ENCODE peak calls at places on chromosome 11, in five cellular contexts. W is astrocyte of the cerebellum, G is heart right ventricle, C is AG10803, S is H9. H is an unnamed sample.

GRCh38 chr11:10725114-10725906 is 25.7 kb upstream of the CTR9 start:
- DNase-seq in G (no peak), W (peak; percentile 90), S (no peak), C (peak; percentile 86), H (no peak)

GRCh38 chr11:61842421-61842820 is 14.3 kb downstream of the FADS2 start:
- DNase-seq in S (no peak), G (no peak), C (no peak), W (no peak), H (no peak)

GRCh38 chr11:71144736-71145135 is 107.6 kb downstream of the SHANK2 start:
- DNase-seq in G (no peak), S (no peak), C (no peak), W (no peak), H (no peak)

GRCh38 chr11:64355078-64355940 is 3.7 kb upstream of the RPS6KA4 start:
- DNase-seq in C (peak; percentile 71), W (peak; percentile 32), G (peak; percentile 76), S (peak; percentile 90), H (peak; percentile 69)

GRCh38 chr11:11789735-11790369 is 51.9 kb upstream of the USP47 start:
- DNase-seq in G (no peak), S (no peak), C (peak; percentile 18), W (no peak), H (peak; percentile 20)

GRCh38 chr11:100908746-100909145 is 220.9 kb downstream of the PGR start:
- DNase-seq in W (peak; percentile 64), S (no peak), C (peak; percentile 75), G (no peak), H (no peak)

GRCh38 chr11:129625930-129626329 is 189.7 kb upstream of the TMEM45B start:
- DNase-seq in C (no peak), G (no peak), S (no peak), W (no peak), H (no peak)

GRCh38 chr11:100576044-100577021 is 110.8 kb upstream of the ARHGAP42 start:
- DNase-seq in W (peak; percentile 50), S (no peak), G (peak; percentile 22), C (peak; percentile 63), H (peak; percentile 25)

GRCh38 chr11:35166369-35167360 is 27.7 kb downstream of the CD44 start:
- DNase-seq in C (peak; percentile 94), G (no peak), W (peak; percentile 67), S (no peak), H (no peak)

GRCh38 chr11:76669901-76670474 is 559 bp downstream of the LRRC32 start:
- DNase-seq in C (peak; percentile 85), S (no peak), W (peak; percentile 42), G (peak; percentile 51), H (peak; percentile 65)

GRCh38 chr11:99535819-99536218 is 515.1 kb downstream of the CNTN5 start:
- DNase-seq in W (no peak), S (no peak), G (no peak), C (no peak), H (no peak)

GRCh38 chr11:47324520-47324919 is 28.0 kb downstream of the MYBPC3 start:
- DNase-seq in G (no peak), S (no peak), C (no peak), W (no peak), H (no peak)

DNA sequence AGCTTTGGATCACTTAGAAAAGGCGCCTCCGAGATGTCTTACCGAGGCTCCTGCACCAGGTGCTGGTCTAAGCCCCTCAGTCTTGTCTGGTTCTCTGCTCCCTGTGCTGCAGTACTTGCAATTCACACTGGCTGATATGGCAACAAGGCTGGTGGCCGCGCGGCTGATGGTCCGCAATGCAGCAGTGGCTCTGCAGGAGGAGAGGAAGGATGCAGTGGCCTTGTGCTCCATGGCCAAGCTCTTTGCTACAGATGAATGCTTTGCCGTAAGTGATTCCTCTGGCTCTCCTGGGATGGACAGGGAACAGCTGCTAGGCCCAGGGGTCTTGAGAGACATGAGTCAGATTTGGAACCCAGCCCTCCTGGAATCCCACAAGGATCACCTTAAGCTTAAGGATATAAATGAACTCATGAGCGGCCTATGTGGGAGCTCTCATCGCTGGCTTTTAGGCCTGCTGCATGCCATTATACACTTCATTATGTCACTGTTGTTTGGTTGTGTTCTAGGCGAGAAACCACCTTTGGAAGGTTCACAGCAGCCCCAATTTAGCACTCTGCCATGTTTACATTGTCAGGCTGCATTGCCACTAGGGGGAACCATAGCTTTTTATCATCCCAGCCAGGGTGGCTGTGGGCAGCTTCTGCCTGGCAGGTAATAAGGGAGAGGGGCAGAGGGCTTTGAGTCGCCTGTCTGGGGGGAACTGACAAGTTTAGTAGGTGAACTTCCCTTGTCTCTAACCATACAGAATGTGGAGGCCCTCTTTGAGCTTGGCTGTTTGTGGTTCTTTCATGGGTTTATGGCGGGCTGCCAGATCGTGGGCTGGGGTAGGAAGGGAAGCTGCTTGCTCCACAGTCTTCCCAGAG is 8.5 kb downstream of the ACAD8 start:
- DNase-seq in S (peak; percentile 69), W (peak; percentile 38), G (no peak), C (peak; percentile 16), H (peak; percentile 35)
- TF ChIP-seq CTCF in S (peak; percentile 81), W (peak; percentile 64), G (peak; percentile 27), C (peak; percentile 60), H (peak; percentile 50)

GRCh38 chr11:124837491-124837856 is 27.8 kb upstream of the ROBO3 start:
- DNase-seq in C (peak; percentile 89), W (peak; percentile 76), S (peak; percentile 46), G (peak; percentile 20), H (no peak)
- TF ChIP-seq CTCF in C (peak; percentile 73), W (peak; percentile 77), S (no peak), G (no peak), H (no peak)

DNA sequence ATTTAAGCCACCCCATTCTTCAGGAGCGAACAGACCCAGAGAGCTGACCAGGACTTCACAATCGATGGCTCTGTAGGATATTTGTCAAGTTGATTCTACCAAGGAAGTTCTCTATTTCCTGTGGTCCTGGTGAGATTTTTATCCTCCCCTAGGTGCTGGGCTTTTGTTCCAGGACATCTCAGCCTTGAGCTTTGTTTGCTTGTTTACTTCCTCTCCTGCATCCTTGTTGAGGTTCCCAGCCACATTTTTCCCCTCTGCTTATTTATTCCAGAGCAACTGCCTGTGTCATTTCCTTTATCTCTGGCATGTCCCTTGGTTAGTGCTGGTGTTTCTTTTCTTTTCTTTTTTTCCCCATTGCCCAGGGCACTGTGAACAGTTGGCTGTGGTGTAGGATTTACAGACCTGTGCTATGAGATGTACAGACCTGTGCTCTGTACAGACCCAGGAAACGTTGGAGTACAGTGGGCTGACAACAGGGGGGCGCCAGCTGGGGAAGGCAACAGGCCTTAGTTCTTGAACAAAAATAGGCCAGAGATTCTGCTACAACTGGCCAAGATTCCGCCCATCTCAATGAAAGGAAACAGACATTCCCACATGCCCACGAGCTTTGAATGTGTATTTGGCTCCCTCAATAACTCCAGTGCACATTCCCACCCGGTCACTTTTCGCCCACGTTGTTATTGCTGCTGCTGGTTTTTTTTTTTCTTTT is 235.9 kb upstream of the DDI1 start:
- DNase-seq in G (peak; percentile 56), S (peak; percentile 35), C (peak; percentile 22), W (no peak), H (no peak)
- TF ChIP-seq CTCF in G (no peak), S (peak; percentile 21), C (no peak), W (no peak), H (no peak)

DNA sequence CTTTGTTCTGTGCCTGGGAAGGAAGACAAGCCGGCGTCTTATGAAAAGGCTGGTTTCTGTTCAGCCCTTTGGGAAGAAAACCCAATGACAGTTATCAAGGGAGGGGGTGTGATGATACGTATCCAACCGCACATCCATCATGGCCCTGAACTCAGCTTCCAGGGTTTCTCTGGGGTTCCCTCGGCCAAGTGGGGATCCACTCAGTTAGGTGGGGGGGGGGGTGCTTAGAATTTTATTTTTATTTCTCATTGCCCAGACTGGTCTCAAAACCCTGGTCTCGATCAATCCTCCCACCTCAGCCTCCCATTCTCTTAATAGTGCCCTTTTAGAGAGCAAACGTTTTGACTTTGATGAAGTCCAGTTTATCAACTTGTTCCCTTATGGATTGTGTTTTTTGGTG is 25.7 kb downstream of the KCNQ1 start:
- DNase-seq in C (no peak), S (no peak), G (no peak), W (no peak), H (no peak)
- TF ChIP-seq CTCF in C (no peak), S (no peak), G (no peak), W (no peak), H (no peak)

GRCh38 chr11:34158661-34159060 is 53.2 kb downstream of the NAT10 start:
- DNase-seq in C (no peak), W (no peak), G (no peak), S (no peak), H (no peak)

GRCh38 chr11:34155057-34155758 is 49.8 kb downstream of the NAT10 start:
- DNase-seq in S (no peak), C (no peak), G (no peak), W (no peak), H (no peak)

GRCh38 chr11:34154059-34154875 is 48.8 kb downstream of the NAT10 start:
- DNase-seq in W (no peak), G (no peak), C (no peak), S (no peak), H (no peak)

GRCh38 chr11:34157163-34157562 is 51.7 kb downstream of the NAT10 start:
- DNase-seq in G (peak; percentile 49), C (no peak), S (no peak), W (no peak), H (no peak)

GRCh38 chr11:34155759-34156062 is 50.3 kb downstream of the NAT10 start:
- DNase-seq in W (no peak), S (no peak), G (no peak), C (no peak), H (no peak)
- TF ChIP-seq CTCF in W (no peak), S (no peak), G (no peak), C (no peak), H (no peak)

GRCh38 chr11:66728760-66729385 is at the start of gene SPTBN2:
- DNase-seq in C (no peak), G (no peak), S (peak; percentile 61), W (no peak), H (peak; percentile 50)

GRCh38 chr11:66729447-66729846 is 431 bp upstream of the SPTBN2 start:
- DNase-seq in S (no peak), W (no peak), G (no peak), C (no peak), H (no peak)

GRCh38 chr11:66739983-66740382 is 11.0 kb upstream of the SPTBN2 start:
- DNase-seq in S (no peak), C (peak; percentile 12), W (no peak), G (no peak), H (no peak)

DNA sequence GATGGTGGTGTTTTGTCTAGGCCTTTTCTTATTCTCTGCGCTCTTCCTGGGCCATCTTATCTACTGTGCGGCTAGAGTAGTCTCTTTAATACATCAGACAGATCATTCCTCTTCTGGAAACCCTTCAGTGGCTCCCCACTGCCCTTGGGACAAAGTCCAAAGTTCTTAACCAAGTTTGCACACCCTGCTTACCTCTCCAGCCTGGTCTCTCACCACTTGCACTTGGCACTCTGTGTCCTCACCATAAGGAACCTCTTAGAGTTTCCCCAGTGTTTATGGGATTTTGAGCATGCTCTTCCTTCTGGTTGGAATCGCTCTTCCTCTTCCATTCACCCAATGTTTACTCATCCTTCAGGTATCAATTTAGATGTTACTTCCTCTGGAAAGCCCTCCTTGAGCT is 5.2 kb upstream of the SPTBN2 start:
- DNase-seq in W (no peak), S (no peak), G (no peak), C (no peak), H (no peak)
- TF ChIP-seq CTCF in W (no peak), S (no peak), G (no peak), C (no peak), H (no peak)

GRCh38 chr11:66638177-66639065 is at the start of gene RBM4:
- DNase-seq in G (peak; percentile 100), W (peak; percentile 100), C (peak; percentile 100), S (peak; percentile 99), H (peak; percentile 94)
- TF ChIP-seq CTCF in G (no peak), W (peak; percentile 11), C (peak; percentile 30), S (no peak), H (no peak)

GRCh38 chr11:117621226-117621625 is 175.8 kb downstream of the DSCAML1 start:
- DNase-seq in G (no peak), C (peak; percentile 2), S (no peak), W (no peak), H (no peak)
- TF ChIP-seq CTCF in G (peak; percentile 33), C (peak; percentile 58), S (peak; percentile 77), W (peak; percentile 58), H (peak; percentile 20)

H was measured in nephron progenitor cell.